ENCODE peak calls at places on chromosome 6, in six cellular contexts. X, Z, A, V, H and P are unnamed samples.

GRCh38 chr6:135657207-135657606 is 159.7 kb upstream of the AHI1 start:
- DNase-seq in X (no peak), Z (no peak), A (no peak), V (no peak), H (no peak), P (no peak)

GRCh38 chr6:34272022-34272926 is 23.5 kb upstream of the SMIM29 start:
- DNase-seq in X (no peak), Z (peak), A (no peak), V (no peak), H (no peak), P (no peak)

GRCh38 chr6:158654960-158655485 is 5.2 kb downstream of the SYTL3 start:
- DNase-seq in X (peak), Z (no peak), A (no peak), V (no peak), H (peak), P (peak)

GRCh38 chr6:24426729-24427446 is 24.2 kb downstream of the MRS2 start:
- DNase-seq in X (no peak), Z (no peak), A (no peak), V (no peak), H (no peak), P (peak)

GRCh38 chr6:2020909-2021308 is 224.5 kb downstream of the GMDS start:
- DNase-seq in X (peak), Z (no peak), A (no peak), V (no peak), H (no peak), P (no peak)

GRCh38 chr6:1379026-1379809 is 10.2 kb upstream of the FOXF2 start:
- DNase-seq in X (no peak), Z (no peak), A (peak), V (no peak), H (no peak), P (no peak)

GRCh38 chr6:28643017-28643740 is 117.5 kb downstream of the GPX5 start:
- DNase-seq in X (peak), Z (peak), A (no peak), V (peak), H (peak), P (peak)

GRCh38 chr6:166987448-166987847 is 11.7 kb upstream of the CEP43 start:
- DNase-seq in X (no peak), Z (no peak), A (no peak), V (no peak), H (no peak), P (no peak)

GRCh38 chr6:118288355-118289124 is 259.6 kb upstream of the PLN start:
- DNase-seq in X (peak), Z (no peak), A (no peak), V (no peak), H (no peak), P (no peak)

GRCh38 chr6:75747985-75748742 is 875 bp upstream of the MYO6 start:
- DNase-seq in X (no peak), Z (no peak), A (no peak), V (no peak), H (peak), P (no peak)

GRCh38 chr6:115613488-115613887 is 447.2 kb downstream of the FRK start:
- DNase-seq in X (peak), Z (no peak), A (no peak), V (no peak), H (peak), P (peak)

GRCh38 chr6:38079537-38079936 is 260.0 kb downstream of the ZFAND3 start:
- DNase-seq in X (peak), Z (no peak), A (no peak), V (no peak), H (no peak), P (no peak)

GRCh38 chr6:7691675-7692452 is 34.0 kb upstream of the BMP6 start:
- DNase-seq in X (peak), Z (peak), A (no peak), V (peak), H (peak), P (peak)

GRCh38 chr6:26197736-26198625 is 110.8 kb downstream of the HFE start:
- DNase-seq in X (peak), Z (peak), A (no peak), V (no peak), H (peak), P (peak)

GRCh38 chr6:674956-675355 is 18.0 kb downstream of the EXOC2 start:
- DNase-seq in X (no peak), Z (no peak), A (no peak), V (no peak), H (no peak), P (no peak)

GRCh38 chr6:143539723-143540122 is 28.2 kb upstream of the FUCA2 start:
- DNase-seq in X (no peak), Z (peak), A (no peak), V (no peak), H (no peak), P (no peak)

GRCh38 chr6:2054516-2055067 is 190.8 kb downstream of the GMDS start:
- DNase-seq in X (no peak), Z (no peak), A (no peak), V (no peak), H (no peak), P (no peak)

GRCh38 chr6:39553811-39554802 is 171.1 kb downstream of the KIF6 start:
- DNase-seq in X (no peak), Z (no peak), A (no peak), V (no peak), H (no peak), P (no peak)

GRCh38 chr6:156869986-156870398 is 92.8 kb downstream of the ARID1B start:
- DNase-seq in X (no peak), Z (peak), A (no peak), V (no peak), H (no peak), P (no peak)

GRCh38 chr6:29537714-29538403 is 21.7 kb downstream of the UBD start:
- DNase-seq in X (no peak), Z (no peak), A (no peak), V (no peak), H (no peak), P (no peak)

GRCh38 chr6:41341580-41341979 is 6.2 kb downstream of the NCR2 start:
- DNase-seq in X (no peak), Z (no peak), A (no peak), V (no peak), H (no peak), P (no peak)

GRCh38 chr6:43172127-43173007 is 1.3 kb downstream of the SRF start:
- DNase-seq in X (peak), Z (no peak), A (peak), V (no peak), H (peak), P (peak)

GRCh38 chr6:43170452-43171283 is at the start of gene SRF:
- DNase-seq in X (peak), Z (peak), A (peak), V (peak), H (peak), P (peak)

GRCh38 chr6:43174263-43175112 is 3.4 kb downstream of the SRF start:
- DNase-seq in X (peak), Z (peak), A (peak), V (peak), H (peak), P (peak)

GRCh38 chr6:43173496-43174262 is 2.6 kb downstream of the SRF start:
- DNase-seq in X (no peak), Z (no peak), A (no peak), V (no peak), H (peak), P (peak)

GRCh38 chr6:43171284-43172126 is 436 bp downstream of the SRF start:
- DNase-seq in X (no peak), Z (no peak), A (no peak), V (no peak), H (peak), P (no peak)
- H3K18ac ChIP-seq in X (peak), Z (peak), A (peak), V (peak), H (peak), P (peak)

GRCh38 chr6:148700713-148701392 is 46.0 kb upstream of the UST start:
- DNase-seq in X (peak), Z (no peak), A (peak), V (no peak), H (peak), P (peak)
- H3K4me2 ChIP-seq in X (peak), Z (no peak), A (no peak), V (no peak), H (no peak), P (peak)

GRCh38 chr6:18324708-18325047 is 60.3 kb upstream of the DEK start:
- DNase-seq in X (no peak), Z (no peak), A (no peak), V (no peak), H (no peak), P (no peak)

GRCh38 chr6:18327621-18328548 is 59.3 kb upstream of the RNF144B start:
- DNase-seq in X (no peak), Z (peak), A (no peak), V (no peak), H (no peak), P (no peak)

GRCh38 chr6:18326980-18327379 is 60.2 kb upstream of the RNF144B start:
- DNase-seq in X (no peak), Z (no peak), A (no peak), V (no peak), H (no peak), P (no peak)

GRCh38 chr6:18323935-18324707 is 59.8 kb upstream of the DEK start:
- DNase-seq in X (peak), Z (no peak), A (peak), V (no peak), H (peak), P (peak)

GRCh38 chr6:18326001-18326400 is 61.1 kb upstream of the RNF144B start:
- DNase-seq in X (no peak), Z (no peak), A (no peak), V (no peak), H (no peak), P (no peak)
- H2AFZ ChIP-seq in X (peak), Z (no peak), A (peak), V (peak), H (no peak), P (no peak)

DNA sequence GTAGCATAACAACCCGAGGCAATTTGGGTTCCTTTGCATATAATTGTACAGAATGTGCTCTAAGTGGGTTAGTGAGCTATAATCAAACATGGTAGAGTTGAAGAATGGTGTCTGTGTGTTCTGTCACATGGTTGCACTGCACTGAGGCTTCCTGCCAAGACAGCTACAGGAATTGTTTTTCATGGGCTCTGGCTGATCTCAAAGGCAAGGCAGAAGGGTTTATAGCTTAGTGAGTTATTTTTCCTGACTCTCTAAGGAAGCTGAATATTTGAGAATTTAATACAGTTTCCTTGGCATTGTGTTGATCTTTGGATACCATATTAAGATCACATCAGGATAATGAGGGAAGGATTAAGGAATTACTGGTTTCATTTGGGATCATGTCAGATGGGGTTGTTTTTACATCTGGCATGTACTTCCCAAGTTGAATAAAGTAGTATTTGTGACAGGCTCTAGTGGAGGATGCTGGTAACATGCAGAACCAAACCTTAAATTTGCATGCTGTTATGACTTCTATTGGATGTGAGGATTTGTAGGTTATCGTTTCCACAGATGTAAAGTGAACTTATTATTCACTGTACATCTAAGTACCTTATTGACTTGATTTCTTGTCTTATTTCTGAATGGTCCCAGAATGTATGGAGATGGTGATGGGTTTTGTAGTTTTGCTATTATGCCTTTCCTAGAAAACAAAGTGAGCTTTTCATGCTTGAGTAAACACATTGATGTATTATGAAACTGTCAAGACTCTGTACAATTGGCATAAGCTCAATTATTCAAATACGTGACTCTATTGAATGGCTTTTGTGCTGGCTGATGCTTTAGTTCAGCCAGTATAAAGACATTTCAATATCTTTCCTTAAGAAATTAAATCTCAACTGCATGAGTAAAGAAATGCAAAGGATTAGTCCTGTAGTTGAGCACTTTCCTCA is 43.3 kb downstream of the LRRC1 start:
- DNase-seq in X (peak), Z (no peak), A (peak), V (no peak), H (no peak), P (peak)
- H3K18ac ChIP-seq in X (no peak), Z (no peak), A (no peak), V (no peak), H (no peak), P (no peak)

GRCh38 chr6:125995972-125996580 is 9.7 kb downstream of the TRMT11 start:
- DNase-seq in X (peak), Z (peak), A (peak), V (no peak), H (peak), P (peak)
- H3K4me2 ChIP-seq in X (no peak), Z (no peak), A (no peak), V (no peak), H (no peak), P (no peak)

GRCh38 chr6:150272264-150272975 is 96.4 kb upstream of the IYD start:
- DNase-seq in X (no peak), Z (no peak), A (no peak), V (no peak), H (peak), P (no peak)

GRCh38 chr6:150271501-150272263 is 97.1 kb upstream of the IYD start:
- DNase-seq in X (no peak), Z (no peak), A (no peak), V (no peak), H (no peak), P (no peak)

GRCh38 chr6:150273457-150274309 is 95.1 kb upstream of the IYD start:
- DNase-seq in X (no peak), Z (no peak), A (no peak), V (no peak), H (no peak), P (no peak)

GRCh38 chr6:150271172-150271500 is 97.7 kb upstream of the IYD start:
- DNase-seq in X (no peak), Z (no peak), A (no peak), V (no peak), H (no peak), P (no peak)

DNA sequence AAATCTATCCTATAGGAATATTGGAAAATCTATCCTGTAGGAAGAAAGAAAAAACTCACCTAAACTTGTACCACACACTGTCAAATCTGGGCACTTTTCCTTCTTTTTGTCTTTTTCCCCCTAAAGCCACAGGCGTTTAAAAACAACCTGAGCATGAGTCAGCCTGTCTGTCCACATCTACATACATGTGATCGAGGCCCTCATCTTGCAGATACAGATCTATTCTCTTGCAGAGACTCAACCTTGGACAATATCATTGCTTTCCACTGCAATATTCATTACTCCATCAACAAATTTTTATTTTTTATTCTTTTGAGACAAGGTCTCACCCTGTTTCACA is 95.9 kb upstream of the IYD start:
- DNase-seq in X (no peak), Z (no peak), A (no peak), V (no peak), H (peak), P (no peak)
- H2AFZ ChIP-seq in X (no peak), Z (no peak), A (no peak), V (no peak), H (no peak), P (no peak)

DNA sequence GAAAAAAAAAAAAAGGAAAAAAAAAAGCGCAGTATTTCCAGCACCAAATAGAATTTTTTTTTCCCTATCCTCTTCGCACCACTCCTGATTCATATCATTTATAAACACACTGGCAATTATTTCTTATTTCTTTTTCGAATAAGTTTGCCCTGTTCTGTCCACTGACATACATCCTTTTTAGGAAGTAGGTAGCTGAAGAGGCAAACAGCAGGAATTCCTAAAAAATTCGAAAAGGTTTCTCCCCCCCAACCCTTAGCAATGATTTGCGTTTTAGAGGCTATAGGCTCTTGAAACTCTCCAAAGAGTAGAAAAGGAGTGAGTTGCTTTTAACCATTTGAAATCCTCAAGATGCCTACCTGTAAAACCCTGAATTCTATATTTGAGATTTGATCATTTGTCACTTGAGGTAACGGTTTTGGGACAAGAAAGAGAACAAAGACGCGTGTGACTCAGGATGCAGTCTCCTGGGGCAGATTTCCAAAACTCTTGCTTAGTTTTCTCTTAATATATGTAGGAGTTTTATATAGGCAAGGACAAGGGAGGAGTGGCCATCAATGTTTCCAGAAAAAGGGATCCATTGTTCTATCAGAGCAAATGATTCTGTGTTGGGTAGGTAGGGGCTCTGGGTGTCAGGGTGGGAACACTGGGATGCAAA is 531 bp upstream of the CCN2 start:
- DNase-seq in X (no peak), Z (no peak), A (no peak), V (no peak), H (no peak), P (no peak)
- H3K18ac ChIP-seq in X (peak), Z (peak), A (no peak), V (peak), H (no peak), P (no peak)